ENCODE peak calls at places on chromosomes 13 and 19, in nine cellular contexts. N, U, A, V, J, O, Z, Y and S are unnamed samples.

GRCh38 chr13:48144413-48145035 is 49.6 kb upstream of the MED4 start:
- DNase-seq in N (no peak), U (no peak), A (no peak), V (no peak), J (peak; percentile 74), O (no peak), Z (peak; percentile 37), Y (no peak), S (no peak)

GRCh38 chr19:10207026-10207425 is 12.3 kb upstream of the DNMT1 start:
- DNase-seq in N (no peak), U (no peak), A (no peak), V (no peak), J (no peak), O (no peak), Z (no peak), Y (no peak), S (no peak)

GRCh38 chr13:29758591-29759114 is 91.8 kb downstream of the UBL3 start:
- DNase-seq in N (no peak), U (no peak), A (no peak), V (no peak), J (peak; percentile 44), O (no peak), Z (no peak), Y (no peak), S (no peak)

GRCh38 chr19:28504727-28505126 is 708.2 kb downstream of the UQCRFS1 start:
- DNase-seq in N (no peak), U (no peak), A (no peak), V (peak; percentile 13), J (no peak), O (no peak), Z (no peak), Y (no peak), S (no peak)

GRCh38 chr13:47175172-47175806 is 278.4 kb upstream of the HTR2A start:
- DNase-seq in N (no peak), U (no peak), A (no peak), V (no peak), J (peak; percentile 85), O (no peak), Z (peak; percentile 86), Y (no peak), S (no peak)

GRCh38 chr13:71785361-71785760 is 81.6 kb downstream of the DACH1 start:
- DNase-seq in N (no peak), U (no peak), A (no peak), V (no peak), J (no peak), O (no peak), Z (no peak), Y (no peak), S (no peak)

GRCh38 chr19:47005873-47006272 is 13.8 kb upstream of the NPAS1 start:
- DNase-seq in N (peak; percentile 26), U (no peak), A (no peak), V (no peak), J (no peak), O (no peak), Z (no peak), Y (no peak), S (no peak)

GRCh38 chr13:102642475-102642874 is 45.7 kb downstream of the TPP2 start:
- DNase-seq in N (no peak), U (no peak), A (peak; percentile 21), V (no peak), J (no peak), O (no peak), Z (no peak), Y (peak; percentile 72), S (peak; percentile 20)

GRCh38 chr13:43763143-43763759 is 23.5 kb downstream of the ENOX1 start:
- DNase-seq in N (no peak), U (no peak), A (no peak), V (no peak), J (no peak), O (no peak), Z (no peak), Y (no peak), S (no peak)

GRCh38 chr19:32901504-32902161 is 32.1 kb upstream of the SLC7A9 start:
- DNase-seq in N (no peak), U (no peak), A (no peak), V (no peak), J (no peak), O (no peak), Z (no peak), Y (no peak), S (no peak)

GRCh38 chr19:48635263-48635965 is 1.8 kb downstream of the DBP start:
- DNase-seq in N (peak; percentile 90), U (no peak), A (peak; percentile 73), V (peak; percentile 82), J (no peak), O (peak; percentile 57), Z (no peak), Y (peak; percentile 60), S (peak; percentile 33)

GRCh38 chr13:48838193-48839000 is 137.3 kb upstream of the FNDC3A start:
- DNase-seq in N (no peak), U (no peak), A (no peak), V (no peak), J (peak; percentile 55), O (no peak), Z (peak; percentile 24), Y (no peak), S (no peak)

GRCh38 chr19:12641456-12641855 is 25.1 kb downstream of the MAN2B1 start:
- DNase-seq in N (no peak), U (no peak), A (no peak), V (no peak), J (no peak), O (no peak), Z (no peak), Y (no peak), S (no peak)

GRCh38 chr13:43388282-43389034 is 365.1 kb downstream of the DNAJC15 start:
- DNase-seq in N (no peak), U (no peak), A (no peak), V (no peak), J (no peak), O (no peak), Z (no peak), Y (no peak), S (no peak)

GRCh38 chr13:75666646-75667351 is 30.7 kb downstream of the LMO7 start:
- DNase-seq in N (no peak), U (no peak), A (no peak), V (no peak), J (peak; percentile 62), O (no peak), Z (peak; percentile 63), Y (no peak), S (no peak)

GRCh38 chr13:113904411-113904810 is 40.5 kb upstream of the GAS6 start:
- DNase-seq in N (peak; percentile 78), U (no peak), A (peak; percentile 14), V (peak; percentile 53), J (peak; percentile 66), O (no peak), Z (peak; percentile 57), Y (no peak), S (no peak)

GRCh38 chr19:19606021-19606420 is 12.5 kb downstream of the PBX4 start:
- DNase-seq in N (peak; percentile 79), U (no peak), A (no peak), V (no peak), J (no peak), O (no peak), Z (no peak), Y (no peak), S (no peak)

GRCh38 chr13:69856331-69856730 is 251.3 kb upstream of the ATXN8OS start:
- DNase-seq in N (no peak), U (no peak), A (no peak), V (no peak), J (no peak), O (no peak), Z (no peak), Y (no peak), S (no peak)

GRCh38 chr19:3607398-3608078 is 863 bp upstream of the TBXA2R start:
- DNase-seq in N (no peak), U (peak; percentile 90), A (no peak), V (no peak), J (peak; percentile 43), O (no peak), Z (peak; percentile 25), Y (no peak), S (no peak)

GRCh38 chr19:52638601-52639000 is 446 bp upstream of the ZNF83 start:
- DNase-seq in N (no peak), U (peak; percentile 74), A (peak; percentile 15), V (no peak), J (no peak), O (no peak), Z (peak; percentile 52), Y (peak; percentile 15), S (no peak)

GRCh38 chr13:36345438-36346221 is 564 bp downstream of the SPART start:
- DNase-seq in N (peak; percentile 52), U (peak; percentile 15), A (peak; percentile 53), V (peak; percentile 62), J (peak; percentile 92), O (no peak), Z (peak; percentile 91), Y (peak; percentile 27), S (peak; percentile 58)

GRCh38 chr19:12838182-12838890 is at the start of gene MAST1:
- DNase-seq in N (peak; percentile 71), U (peak; percentile 73), A (peak; percentile 41), V (no peak), J (no peak), O (no peak), Z (no peak), Y (peak; percentile 82), S (peak; percentile 27)

GRCh38 chr13:110560606-110561334 is 752 bp downstream of the RAB20 start:
- DNase-seq in N (no peak), U (no peak), A (no peak), V (no peak), J (peak; percentile 45), O (no peak), Z (no peak), Y (no peak), S (no peak)

GRCh38 chr13:32627793-32628192 is 41.5 kb downstream of the PDS5B start:
- DNase-seq in N (no peak), U (no peak), A (no peak), V (no peak), J (no peak), O (no peak), Z (no peak), Y (no peak), S (no peak)

GRCh38 chr19:6423499-6424189 is 967 bp downstream of the KHSRP start:
- DNase-seq in N (peak; percentile 62), U (peak; percentile 75), A (no peak), V (no peak), J (peak; percentile 60), O (no peak), Z (peak; percentile 47), Y (no peak), S (no peak)

GRCh38 chr13:114155923-114156883 is 22.9 kb upstream of the CFAP97D2 start:
- DNase-seq in N (no peak), U (no peak), A (no peak), V (no peak), J (no peak), O (no peak), Z (no peak), Y (no peak), S (no peak)

GRCh38 chr19:31512403-31512970 is 163.3 kb upstream of the TSHZ3 start:
- DNase-seq in N (no peak), U (no peak), A (no peak), V (no peak), J (no peak), O (no peak), Z (no peak), Y (no peak), S (no peak)

GRCh38 chr13:51955841-51956603 is 55.2 kb downstream of the ATP7B start:
- DNase-seq in N (no peak), U (no peak), A (no peak), V (no peak), J (no peak), O (no peak), Z (no peak), Y (peak; percentile 52), S (no peak)